ENCODE peak calls at places on chromosomes 3 and 15, in six cellular contexts. D is pancreas, R is PC-9, B is neuronal stem cell, H is endodermal cell, U is neural progenitor cell. N is an unnamed sample.

GRCh38 chr3:177427540-177427939 is 230.3 kb upstream of the TBL1XR1 start:
- DNase-seq in B (no peak), R (no peak), U (no peak), H (no peak), D (no peak), N (peak; percentile 69)

GRCh38 chr15:74768771-74769342 is 13.0 kb upstream of the CSK start:
- DNase-seq in U (peak; percentile 81), H (peak; percentile 90), R (peak; percentile 52), D (peak; percentile 39), B (no peak), N (peak; percentile 33)

GRCh38 chr3:160768918-160769317 is 12.9 kb downstream of the PPM1L start:
- DNase-seq in U (no peak), B (no peak), H (no peak), D (no peak), R (no peak), N (no peak)

GRCh38 chr3:170584585-170585007 is 1.3 kb downstream of the SLC7A14 start:
- DNase-seq in B (peak; percentile 87), U (peak; percentile 94), R (peak; percentile 64), H (peak; percentile 96), D (peak; percentile 46), N (peak; percentile 64)

GRCh38 chr15:85770014-85770721 is 24.6 kb downstream of the KLHL25 start:
- DNase-seq in U (no peak), R (no peak), B (no peak), H (no peak), D (no peak), N (peak; percentile 48)

GRCh38 chr3:184399410-184399809 is 19.6 kb downstream of the CHRD start:
- DNase-seq in U (no peak), B (no peak), R (no peak), D (no peak), H (peak; percentile 77), N (peak; percentile 93)

GRCh38 chr3:40387895-40388254 is 891 bp downstream of the ENTPD3 start:
- DNase-seq in D (no peak), R (no peak), U (no peak), B (no peak), H (peak; percentile 55), N (no peak)

GRCh38 chr3:64915778-64916177 is 228.0 kb upstream of the ADAMTS9 start:
- DNase-seq in U (no peak), B (no peak), H (no peak), R (no peak), D (no peak), N (peak; percentile 7)

GRCh38 chr3:128931046-128931445 is 51.6 kb downstream of the ACAD9 start:
- DNase-seq in D (no peak), R (no peak), B (no peak), U (no peak), H (no peak), N (no peak)

GRCh38 chr3:104323226-104323625 is 1043.5 kb upstream of the ALCAM start:
- DNase-seq in U (no peak), R (no peak), H (peak; percentile 80), D (no peak), B (no peak), N (no peak)

GRCh38 chr3:31721709-31722108 is 189.0 kb downstream of the STT3B start:
- DNase-seq in D (no peak), B (no peak), R (no peak), H (no peak), U (no peak), N (no peak)

GRCh38 chr3:126811530-126811929 is 107.5 kb downstream of the CHCHD6 start:
- DNase-seq in H (no peak), D (no peak), R (no peak), B (no peak), U (no peak), N (no peak)

GRCh38 chr3:43389388-43390254 is 103.3 kb downstream of the SNRK start:
- DNase-seq in H (no peak), U (no peak), B (no peak), D (peak; percentile 59), R (no peak), N (peak; percentile 83)

GRCh38 chr3:49410102-49410843 is 1.5 kb downstream of the RHOA start:
- DNase-seq in D (no peak), H (no peak), R (no peak), B (no peak), U (no peak), N (no peak)

GRCh38 chr3:17233398-17233800 is 348.6 kb downstream of the PLCL2 start:
- DNase-seq in U (peak; percentile 74), H (no peak), B (peak; percentile 29), R (peak; percentile 6), D (no peak), N (peak; percentile 67)

GRCh38 chr3:95899494-95899893 is 914.9 kb upstream of the EPHA6 start:
- DNase-seq in R (no peak), H (no peak), U (no peak), D (no peak), B (no peak), N (peak; percentile 22)

GRCh38 chr3:109346770-109347295 is 9.5 kb upstream of the DPPA4 start:
- DNase-seq in D (no peak), B (no peak), H (no peak), R (no peak), U (no peak), N (peak; percentile 63)

GRCh38 chr15:82585072-82585471 is 44.8 kb upstream of the RPS17 start:
- DNase-seq in B (no peak), R (no peak), D (no peak), H (no peak), U (no peak), N (peak; percentile 29)

GRCh38 chr3:177146646-177147045 is 50.6 kb downstream of the TBL1XR1 start:
- DNase-seq in U (no peak), H (no peak), D (no peak), R (no peak), B (no peak), N (peak; percentile 45)

GRCh38 chr3:21256932-21257331 is 494.1 kb downstream of the ZNF385D start:
- DNase-seq in B (no peak), U (no peak), D (no peak), R (no peak), H (no peak), N (no peak)

GRCh38 chr3:130925628-130926027 is 31.7 kb downstream of the ATP2C1 start:
- DNase-seq in H (no peak), B (no peak), R (peak; percentile 20), U (no peak), D (no peak), N (peak; percentile 23)

GRCh38 chr15:38297623-38298388 is 45.2 kb downstream of the SPRED1 start:
- DNase-seq in U (no peak), B (no peak), D (no peak), R (no peak), H (no peak), N (peak; percentile 69)

GRCh38 chr3:82157952-82158351 is 396.5 kb upstream of the GBE1 start:
- DNase-seq in R (no peak), B (no peak), U (no peak), D (no peak), H (no peak), N (peak; percentile 63)

GRCh38 chr15:88653200-88654064 is 14.6 kb downstream of the ISG20 start:
- DNase-seq in D (no peak), B (no peak), U (no peak), R (no peak), H (no peak), N (no peak)

GRCh38 chr15:68428431-68428940 is 3.5 kb downstream of the ITGA11 start:
- DNase-seq in B (no peak), H (peak; percentile 17), D (no peak), U (no peak), R (no peak), N (no peak)

GRCh38 chr3:64571982-64572381 is 115.8 kb downstream of the ADAMTS9 start:
- DNase-seq in D (no peak), H (no peak), U (no peak), R (no peak), B (no peak), N (no peak)

GRCh38 chr3:94524102-94524922 is 461.5 kb downstream of the NSUN3 start:
- DNase-seq in R (no peak), H (peak; percentile 48), U (peak; percentile 4), B (no peak), D (peak; percentile 20), N (no peak)

GRCh38 chr3:185069583-185070030 is 83.3 kb downstream of the C3orf70 start:
- DNase-seq in R (no peak), H (peak; percentile 94), D (no peak), U (peak; percentile 80), B (peak; percentile 32), N (no peak)

GRCh38 chr3:20890124-20890523 is 704.1 kb upstream of the SGO1 start:
- DNase-seq in H (no peak), R (no peak), B (no peak), U (no peak), D (no peak), N (no peak)

DNA sequence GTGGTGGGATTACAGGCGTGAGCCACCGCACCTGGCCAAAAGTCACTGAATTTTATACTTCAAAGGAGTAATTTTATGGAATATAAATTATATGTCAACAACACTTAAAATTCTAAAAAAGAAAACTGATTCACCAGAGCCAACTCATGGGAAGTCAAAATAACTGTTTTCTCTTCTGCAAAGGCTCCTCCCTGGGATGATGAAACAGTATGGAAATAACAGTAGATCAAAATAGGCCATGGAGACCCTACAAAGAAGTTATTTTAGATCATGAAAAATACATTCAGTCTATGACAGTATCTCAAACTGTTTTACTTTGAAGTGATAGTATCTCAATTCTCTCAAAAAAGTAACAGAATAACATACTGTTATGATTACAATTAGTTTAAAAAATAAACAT is 102.7 kb downstream of the IGSF11 start:
- DNase-seq in H (no peak), D (no peak), R (no peak), U (no peak), B (no peak), N (no peak)
- H3K4me3 ChIP-seq in H (no peak overlapping the region), D (no peak overlapping the region), R (no peak overlapping the region), U (no peak overlapping the region), B (no peak overlapping the region), N (no peak overlapping the region)

GRCh38 chr15:64379216-64379960 is 1.9 kb downstream of the PCLAF start:
- DNase-seq in R (no peak), H (no peak), D (no peak), U (no peak), B (no peak), N (peak; percentile 4)
- H3K4me3 ChIP-seq in R (no peak overlapping the region), H (peak overlapping the region; percentile 90), D (no peak overlapping the region), U (peak overlapping the region; percentile 69), B (no peak overlapping the region), N (peak overlapping the region; percentile 6)

DNA sequence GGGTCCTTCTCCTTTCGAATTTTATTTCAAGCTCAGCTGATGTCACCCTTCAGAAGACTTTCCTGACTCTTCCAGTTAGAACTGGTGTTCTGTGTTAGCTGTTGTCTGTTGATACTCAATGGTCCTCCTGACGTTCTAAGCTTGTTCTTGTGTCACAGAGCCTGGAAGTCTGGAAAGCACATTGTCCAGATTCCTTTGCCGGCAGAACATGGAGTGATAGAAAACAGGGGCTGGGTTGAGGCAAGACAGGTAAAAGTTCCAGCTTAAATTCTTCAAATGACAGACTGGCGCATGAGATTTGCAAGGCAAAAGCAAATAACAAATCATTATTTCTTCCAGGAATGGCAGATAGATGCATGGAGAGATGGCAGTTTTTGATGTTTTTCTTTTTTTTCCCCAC is 102.0 kb upstream of the CLSTN2 start:
- DNase-seq in U (no peak), B (no peak), R (no peak), D (no peak), H (no peak), N (no peak)
- H3K4me3 ChIP-seq in U (no peak overlapping the region), B (no peak overlapping the region), R (no peak overlapping the region), D (no peak overlapping the region), H (no peak overlapping the region), N (no peak overlapping the region)

DNA sequence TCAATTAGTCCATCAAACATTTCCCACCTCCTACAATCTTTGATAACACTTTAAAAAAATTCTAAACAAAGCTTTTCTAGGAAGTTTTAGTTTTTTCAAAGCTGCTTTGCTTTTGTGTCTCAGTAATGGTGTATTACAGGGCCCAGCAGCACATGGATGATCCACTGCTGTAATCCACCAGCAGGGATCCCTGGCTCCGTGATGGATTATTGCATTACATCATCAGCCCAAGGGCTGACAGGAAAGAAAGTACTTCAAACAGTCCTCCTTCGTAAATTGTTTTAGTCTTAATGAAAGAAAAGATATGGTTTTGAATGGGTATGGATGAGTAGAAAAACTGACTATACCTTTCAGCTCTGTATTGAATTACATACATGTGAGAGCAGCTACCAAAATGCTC is 688.9 kb upstream of the NAALADL2 start:
- DNase-seq in B (no peak), R (no peak), D (no peak), H (no peak), U (no peak), N (no peak)
- H3K4me3 ChIP-seq in B (no peak overlapping the region), R (no peak overlapping the region), D (no peak overlapping the region), H (no peak overlapping the region), U (no peak overlapping the region), N (no peak overlapping the region)